ENCODE peak calls at places on chromosomes 2 and 18, in four cellular contexts. A is tibial nerve, R is sigmoid colon, W is HepG2. M is an unnamed sample.

GRCh38 chr2:100367163-100367562 is 44.9 kb upstream of the LONRF2 start:
- DNase-seq in W (no peak), R (no peak), A (no peak), M (no peak)

GRCh38 chr18:5461056-5461455 is 82.7 kb downstream of the EPB41L3 start:
- DNase-seq in W (no peak), R (no peak), A (no peak), M (no peak)

GRCh38 chr2:50575232-50575631 is 456.7 kb downstream of the NRXN1 start:
- DNase-seq in W (no peak), R (no peak), A (no peak), M (no peak)

GRCh38 chr2:159879061-159879604 is 81.1 kb upstream of the CD302 start:
- DNase-seq in R (no peak), A (no peak), W (no peak), M (peak)

GRCh38 chr2:5766621-5767020 is 74.4 kb downstream of the SOX11 start:
- DNase-seq in R (no peak), W (no peak), A (no peak), M (no peak)

GRCh38 chr2:88874063-88874657 is 182.7 kb downstream of the RPIA start:
- DNase-seq in R (no peak), W (peak), A (peak), M (no peak)

GRCh38 chr2:118763797-118764196 is 83.7 kb downstream of the EN1 start:
- DNase-seq in W (peak), R (no peak), A (no peak), M (no peak)

GRCh38 chr2:199460101-199460671 is 2.4 kb upstream of the SATB2 start:
- DNase-seq in A (peak), W (no peak), R (no peak), M (no peak)

GRCh38 chr18:57965246-57965645 is 78.8 kb upstream of the NEDD4L start:
- DNase-seq in R (no peak), W (no peak), A (no peak), M (no peak)

GRCh38 chr2:223262946-223263345 is 211.0 kb downstream of the KCNE4 start:
- DNase-seq in R (no peak), A (no peak), W (no peak), M (no peak)

GRCh38 chr18:75981102-75981501 is 513.9 kb downstream of the ZNF516 start:
- DNase-seq in A (no peak), R (no peak), W (no peak), M (no peak)

GRCh38 chr2:161166538-161167409 is 6.5 kb downstream of the TANK start:
- DNase-seq in W (peak), R (no peak), A (no peak), M (no peak)

DNA sequence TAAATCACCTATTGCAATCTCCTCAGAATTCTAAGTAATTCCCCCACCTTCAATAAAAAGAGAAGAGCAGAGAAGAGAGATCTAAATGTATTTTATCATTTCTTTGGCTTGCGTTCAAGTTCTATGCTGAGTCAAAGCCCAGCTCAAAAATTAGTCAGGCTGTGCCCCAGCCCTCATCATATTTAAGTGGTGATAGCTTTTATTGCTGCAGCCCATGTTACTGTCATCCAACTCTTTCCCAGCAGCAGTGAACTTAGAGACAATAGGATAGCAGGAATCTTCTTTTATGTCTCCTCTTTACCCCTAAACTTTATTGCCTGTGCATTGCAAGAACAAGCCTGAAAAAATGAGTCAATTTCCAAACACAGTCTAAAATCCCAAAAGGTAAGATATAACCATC is 1599.3 kb upstream of the PIK3C3 start:
- DNase-seq in R (no peak), W (no peak), A (no peak), M (no peak)
- H3K27ac ChIP-seq in R (no peak), W (no peak), A (no peak), M (no peak)

GRCh38 chr2:96512341-96512740 is 7.2 kb upstream of the NEURL3 start:
- DNase-seq in A (no peak), W (no peak), R (no peak), M (no peak)

GRCh38 chr2:96509114-96509846 is 4.1 kb upstream of the NEURL3 start:
- DNase-seq in R (peak), W (peak), A (peak), M (peak)

GRCh38 chr2:96509847-96510230 is 4.7 kb upstream of the NEURL3 start:
- DNase-seq in R (no peak), A (no peak), W (no peak), M (no peak)

GRCh38 chr2:96511851-96512250 is 6.7 kb upstream of the NEURL3 start:
- DNase-seq in A (no peak), W (no peak), R (no peak), M (no peak)

DNA sequence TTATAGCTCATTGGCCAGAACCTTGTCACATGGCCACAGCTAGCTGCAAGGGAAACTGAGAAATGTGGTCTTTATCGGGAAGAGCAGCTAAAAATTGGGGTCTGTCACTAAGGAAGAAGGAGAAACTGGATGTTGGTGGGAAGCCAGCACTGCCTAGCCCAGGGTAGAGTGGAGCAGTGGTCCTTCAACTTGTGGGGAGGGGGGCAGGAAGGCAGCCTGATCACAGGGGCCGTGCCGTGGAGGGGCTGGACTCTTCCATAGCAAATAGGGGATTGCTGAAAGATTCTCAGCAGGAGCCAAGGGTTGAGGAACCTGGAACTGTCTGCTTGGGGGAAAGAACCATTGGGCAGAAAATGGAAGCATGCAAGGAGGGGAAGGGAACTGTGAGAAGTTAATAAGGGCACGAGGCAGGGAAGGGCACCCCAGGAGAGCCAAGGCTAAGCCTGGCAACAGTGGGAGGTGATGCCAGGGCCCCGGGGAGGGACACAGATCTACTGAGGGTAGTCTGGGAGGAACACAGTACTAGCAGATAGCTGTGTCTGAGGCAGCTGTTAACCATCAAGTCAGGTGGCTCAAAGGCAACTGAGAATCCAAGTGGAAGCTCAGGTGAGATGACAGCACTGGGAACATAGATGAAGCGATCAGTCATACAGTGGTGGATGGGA is 5.9 kb upstream of the NEURL3 start:
- DNase-seq in W (no peak), R (no peak), A (no peak), M (no peak)
- TF ChIP-seq EP300 in W (no peak), R (no peak), A (no peak), M (no peak)

GRCh38 chr2:170973492-170974303 is 44.6 kb downstream of the GORASP2 start:
- DNase-seq in A (peak), R (peak), W (peak), M (peak)
- TF ChIP-seq POLR2A in A (peak), R (no peak), W (peak), M (no peak)

GRCh38 chr2:60926751-60927568 is 45.6 kb downstream of the REL start:
- DNase-seq in R (no peak), A (no peak), W (no peak), M (no peak)
- H3K27ac ChIP-seq in R (no peak), A (no peak), W (no peak), M (no peak)

GRCh38 chr2:72561621-72562318 is 264.1 kb downstream of the EXOC6B start:
- DNase-seq in R (no peak), A (no peak), W (peak), M (no peak)

DNA sequence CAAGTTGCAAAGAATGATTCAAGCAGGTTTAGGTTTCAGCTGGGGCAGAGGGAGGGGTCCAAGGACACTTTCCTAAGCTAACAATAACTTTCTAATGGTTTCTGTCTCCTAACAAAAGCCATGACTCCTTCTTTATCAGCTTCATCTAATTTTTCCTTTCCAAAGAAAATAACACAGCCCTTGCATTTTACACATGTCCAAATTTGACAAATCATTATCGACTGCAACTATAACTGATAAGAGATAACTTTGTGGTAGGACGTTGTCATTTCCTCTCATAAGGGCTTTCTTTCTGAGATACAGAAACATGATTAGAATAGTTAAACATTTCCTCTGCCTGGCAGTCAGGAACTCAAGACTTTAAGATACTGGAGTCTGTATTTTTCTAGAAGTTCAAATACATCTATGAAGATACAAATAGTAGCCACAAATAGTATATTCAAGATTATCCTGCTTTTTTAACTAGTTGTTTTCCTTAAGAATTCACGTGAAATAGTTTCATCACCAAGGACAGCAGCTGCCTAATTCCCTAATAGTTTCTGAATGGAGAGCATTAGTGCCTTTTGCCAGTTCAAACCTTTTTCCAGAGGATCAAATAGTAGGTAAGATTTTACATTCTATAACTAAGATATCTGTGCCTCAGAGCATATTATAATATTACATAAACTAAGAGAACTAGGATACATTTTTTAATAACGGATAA is 263.2 kb downstream of the EXOC6B start:
- DNase-seq in R (no peak), W (no peak), A (no peak), M (no peak)
- TF ChIP-seq EP300 in R (no peak), W (no peak), A (no peak), M (no peak)

DNA sequence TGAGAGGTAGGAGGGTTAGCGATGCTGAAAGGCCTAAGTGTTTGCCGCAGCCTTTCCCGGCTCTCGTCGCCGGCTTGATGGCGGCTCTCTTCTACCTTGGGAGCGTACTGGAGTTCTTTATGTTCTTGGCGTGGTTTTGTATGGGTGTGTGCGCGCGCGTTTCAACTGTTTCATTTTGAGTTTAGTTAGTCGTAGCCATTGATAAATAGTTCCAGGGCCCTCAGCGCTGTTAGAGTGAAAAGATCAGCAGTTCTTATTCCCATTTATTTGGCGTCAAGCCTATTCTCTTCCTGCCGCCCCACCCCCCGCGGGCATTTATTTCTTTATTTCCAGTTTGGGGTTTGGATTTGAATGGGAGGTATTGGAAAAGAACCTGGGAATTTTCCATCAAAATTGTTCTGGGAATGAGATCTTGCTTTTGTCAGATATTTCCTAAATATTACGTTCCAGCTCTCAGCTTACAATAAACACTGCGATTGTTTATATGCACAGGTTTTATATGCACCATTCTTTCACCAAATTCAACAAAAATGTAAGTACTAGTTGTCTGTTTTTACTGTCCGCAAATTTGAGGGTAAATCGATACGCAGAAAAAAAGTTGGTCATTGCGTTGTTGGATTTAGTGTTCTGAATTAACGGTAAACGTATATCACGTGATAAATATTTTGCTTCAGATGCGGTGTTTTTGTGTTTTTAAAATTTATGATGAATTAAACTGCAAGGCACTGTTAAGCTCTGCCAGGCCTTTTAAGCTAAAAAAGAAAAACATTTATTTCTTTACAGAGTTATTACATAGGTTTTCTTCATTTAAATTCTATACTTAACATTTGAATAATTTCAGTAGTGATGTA is 963 bp downstream of the CCNT2 start:
- DNase-seq in W (no peak), R (peak), A (peak), M (peak)
- TF ChIP-seq POLR2A in W (no peak), R (no peak), A (no peak), M (no peak)

GRCh38 chr2:28978606-28979005 is 2.5 kb upstream of the TOGARAM2 start:
- DNase-seq in A (no peak), R (no peak), W (no peak), M (no peak)

GRCh38 chr2:28975671-28976070 is 5.4 kb upstream of the TOGARAM2 start:
- DNase-seq in W (no peak), A (no peak), R (peak), M (no peak)

GRCh38 chr2:28977176-28977875 is 3.8 kb upstream of the TOGARAM2 start:
- DNase-seq in W (no peak), A (no peak), R (peak), M (no peak)

GRCh38 chr2:28974252-28974651 is 6.8 kb upstream of the TOGARAM2 start:
- DNase-seq in A (no peak), R (no peak), W (no peak), M (no peak)

GRCh38 chr2:28976584-28976983 is 4.5 kb upstream of the TOGARAM2 start:
- DNase-seq in R (peak), W (peak), A (no peak), M (no peak)
- H3K27ac ChIP-seq in R (no peak), W (no peak), A (no peak), M (no peak)

M was measured in ovary.